ENCODE peak calls at places on chromosomes 5 and 9, in four cellular contexts. H is esophagus squamous epithelium, O is AG09309, F is Peyer's patch. V is an unnamed sample.

GRCh38 chr5:133686566-133686965 is 74.2 kb upstream of the FSTL4 start:
- DNase-seq in H (no peak), O (no peak), F (no peak), V (no peak)

GRCh38 chr5:150043657-150044333 is 42.6 kb downstream of the CSF1R start:
- DNase-seq in F (no peak), O (no peak), H (no peak), V (no peak)

GRCh38 chr5:69206528-69207190 is 17.3 kb downstream of the CENPH start:
- DNase-seq in F (no peak), O (no peak), H (no peak), V (no peak)

GRCh38 chr9:27184556-27185351 is 75.7 kb downstream of the TEK start:
- DNase-seq in O (no peak), F (no peak), H (no peak), V (peak; percentile 82)

GRCh38 chr5:116539222-116539621 is 35.4 kb downstream of the SEMA6A start:
- DNase-seq in O (no peak), H (no peak), F (no peak), V (no peak)

GRCh38 chr9:137406876-137407589 is 15.9 kb downstream of the EXD3 start:
- DNase-seq in F (peak; percentile 23), H (no peak), O (no peak), V (no peak)

GRCh38 chr9:16653491-16654407 is 216.7 kb downstream of the BNC2 start:
- DNase-seq in O (no peak), F (no peak), H (no peak), V (no peak)

GRCh38 chr9:114154597-114155102 is 687 bp upstream of the COL27A1 start:
- DNase-seq in H (no peak), F (no peak), O (no peak), V (no peak)

GRCh38 chr9:108885643-108886348 is 23.7 kb downstream of the ACTL7A start:
- DNase-seq in F (no peak), O (peak; percentile 3), H (no peak), V (peak; percentile 50)

GRCh38 chr9:73219985-73220626 is 68.4 kb downstream of the ANXA1 start:
- DNase-seq in H (no peak), F (no peak), O (peak; percentile 4), V (no peak)

GRCh38 chr9:25994605-25995004 is 316.4 kb upstream of the TUSC1 start:
- DNase-seq in H (no peak), O (no peak), F (no peak), V (no peak)

GRCh38 chr9:125472926-125473701 is 211.5 kb downstream of the GAPVD1 start:
- DNase-seq in H (no peak), O (no peak), F (no peak), V (peak; percentile 31)

GRCh38 chr5:36403601-36404311 is 102.1 kb upstream of the RANBP3L start:
- DNase-seq in H (no peak), O (peak; percentile 88), F (peak; percentile 19), V (peak; percentile 74)

GRCh38 chr5:131528682-131529081 is 106.3 kb downstream of the RAPGEF6 start:
- DNase-seq in H (no peak), F (no peak), O (no peak), V (no peak)
- TF ChIP-seq CTCF in H (no peak), F (no peak), O (no peak), V (no peak)

GRCh38 chr5:17218353-17219005 is 1.0 kb downstream of the BASP1 start:
- DNase-seq in O (peak; percentile 41), F (no peak), H (no peak), V (no peak)

GRCh38 chr5:17219431-17219830 is 2.0 kb downstream of the BASP1 start:
- DNase-seq in F (no peak), O (no peak), H (no peak), V (no peak)

GRCh38 chr5:17216974-17217325 is 481 bp upstream of the BASP1 start:
- DNase-seq in F (peak; percentile 44), H (no peak), O (no peak), V (no peak)

GRCh38 chr5:17217421-17218352 is at the start of gene BASP1:
- DNase-seq in H (no peak), F (peak; percentile 85), O (no peak), V (no peak)

GRCh38 chr5:17219006-17219422 is 1.6 kb downstream of the BASP1 start:
- DNase-seq in O (no peak), H (no peak), F (peak; percentile 50), V (no peak)
- H3K4me3 ChIP-seq in O (peak overlapping the region; percentile 54), H (peak overlapping the region; percentile 77), F (peak overlapping the region; percentile 57), V (peak overlapping the region; percentile 94)

GRCh38 chr9:136111190-136111589 is 7.5 kb downstream of the TMEM250 start:
- DNase-seq in O (no peak), F (no peak), H (no peak), V (no peak)

GRCh38 chr9:136108648-136109266 is 9.9 kb downstream of the TMEM250 start:
- DNase-seq in F (no peak), H (no peak), O (no peak), V (no peak)

GRCh38 chr9:136109351-136110081 is 9.2 kb downstream of the TMEM250 start:
- DNase-seq in H (peak; percentile 64), F (peak; percentile 89), O (peak; percentile 51), V (peak; percentile 44)

GRCh38 chr9:136111910-136112309 is 6.8 kb downstream of the TMEM250 start:
- DNase-seq in H (no peak), O (no peak), F (no peak), V (no peak)

DNA sequence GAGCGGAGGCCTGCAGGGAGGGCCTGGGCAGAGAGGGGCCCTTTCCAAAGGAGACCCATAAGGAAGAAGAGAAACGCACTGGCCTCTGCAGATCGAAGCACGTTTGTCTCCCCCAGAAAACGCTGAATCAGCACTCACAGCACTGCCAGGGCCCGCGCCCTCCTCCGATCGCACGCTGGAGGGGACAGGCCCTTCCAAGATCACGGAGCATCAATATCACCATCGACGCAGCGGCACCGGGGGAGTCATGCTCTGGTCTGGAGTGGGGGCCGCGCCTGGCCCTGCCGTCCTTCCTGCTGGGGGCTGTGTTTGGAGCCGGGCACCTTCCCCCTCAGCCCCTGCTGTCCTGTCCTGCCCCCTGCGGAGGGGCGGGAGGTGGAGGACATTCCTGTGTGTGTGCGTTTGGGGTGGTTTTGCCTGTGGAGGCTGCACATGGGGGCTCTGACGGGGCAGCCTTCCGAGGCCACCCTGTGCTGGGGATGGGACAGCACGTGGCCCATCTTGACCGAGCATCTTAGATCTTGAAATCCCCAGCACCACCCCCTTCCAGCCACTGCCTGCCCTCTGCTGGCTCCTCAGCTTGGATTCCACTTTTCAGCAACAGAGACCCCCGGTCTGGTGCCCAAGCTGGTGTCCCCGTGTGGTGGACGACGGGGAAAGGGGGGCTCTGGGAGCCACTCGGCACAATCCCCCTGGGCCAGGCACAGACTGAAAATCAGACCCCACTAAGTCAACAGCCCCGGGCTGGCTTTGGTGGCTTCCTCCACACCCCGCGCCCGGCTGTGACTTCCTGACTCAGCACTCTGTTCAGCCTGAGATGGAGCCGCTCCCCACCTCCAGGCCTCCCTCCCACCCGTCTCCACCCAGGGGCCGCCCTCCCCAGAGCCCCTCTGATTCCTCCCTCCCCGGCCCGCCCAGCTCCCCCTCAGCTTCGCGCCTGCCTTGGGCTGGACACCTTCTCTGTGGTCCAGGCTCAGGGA is 8.3 kb downstream of the TMEM250 start:
- DNase-seq in H (no peak), F (no peak), O (no peak), V (no peak)
- TF ChIP-seq CTCF in H (no peak), F (no peak), O (peak; percentile 23), V (peak; percentile 38)

GRCh38 chr9:95752129-95752731 is 123.3 kb upstream of the ERCC6L2 start:
- DNase-seq in F (no peak), O (no peak), H (no peak), V (no peak)
- H3K4me3 ChIP-seq in F (peak overlapping the region; percentile 17), O (no peak overlapping the region), H (peak overlapping the region; percentile 43), V (no peak overlapping the region)

GRCh38 chr5:141558150-141558549 is 60.6 kb downstream of the DIAPH1 start:
- DNase-seq in O (no peak), H (no peak), F (no peak), V (no peak)
- TF ChIP-seq CTCF in O (no peak), H (no peak), F (no peak), V (no peak)

GRCh38 chr9:76650692-76651091 is 113.5 kb upstream of the PCA3 start:
- DNase-seq in F (no peak), O (no peak), H (no peak), V (no peak)
- H3K4me3 ChIP-seq in F (peak overlapping the region; percentile 35), O (no peak overlapping the region), H (peak overlapping the region; percentile 50), V (no peak overlapping the region)

GRCh38 chr9:69580582-69580945 is 91.6 kb downstream of the APBA1 start:
- DNase-seq in H (no peak), F (no peak), O (no peak), V (no peak)
- TF ChIP-seq CTCF in H (no peak), F (no peak), O (no peak), V (no peak)

DNA sequence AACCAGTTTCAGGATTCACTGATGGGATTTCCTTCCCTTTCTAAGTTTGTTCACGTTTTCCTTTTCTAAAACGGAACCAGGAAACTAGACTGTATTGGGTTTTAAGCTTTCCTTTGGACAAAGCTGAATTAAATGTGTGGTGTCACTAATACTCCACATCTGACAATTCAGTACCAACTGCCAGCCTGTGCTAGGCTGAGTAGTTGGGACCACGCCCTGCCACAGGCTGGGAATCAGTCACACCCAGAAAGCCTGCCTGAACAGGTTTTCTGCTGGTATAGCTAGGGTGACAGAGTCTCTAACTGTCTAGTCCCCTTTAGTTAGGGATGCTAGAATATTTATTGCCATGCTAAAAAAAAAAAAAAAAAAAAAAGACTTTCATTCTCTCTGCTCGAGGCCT is 15.6 kb downstream of the SPACA9 start:
- DNase-seq in H (no peak), F (no peak), O (no peak), V (no peak)
- H3K4me3 ChIP-seq in H (no peak overlapping the region), F (no peak overlapping the region), O (no peak overlapping the region), V (no peak overlapping the region)

V was measured in astrocyte of the cerebellum.